ENCODE peak calls at places on chromosomes 1 and 21, in eight cellular contexts. V, Z, B, D, L, P, O and Y are unnamed samples.
A peak's percentile ranks its signal among the peaks of the same experiment; 100 is the strongest.

GRCh38 chr21:39065912-39066311 is 117.3 kb downstream of the PSMG1 start:
- DNase-seq in Z (no peak), L (no peak), O (no peak), V (no peak), B (no peak), P (no peak), D (no peak), Y (no peak)

GRCh38 chr1:30106125-30106524 is 617.3 kb downstream of the MATN1 start:
- DNase-seq in D (no peak), B (peak; percentile 25), P (peak; percentile 74), L (no peak), O (no peak), Z (no peak), V (no peak), Y (no peak)

GRCh38 chr1:22850681-22851080 is 122.0 kb downstream of the LACTBL1 start:
- DNase-seq in D (no peak), V (no peak), O (no peak), Z (no peak), L (no peak), B (no peak), P (peak; percentile 73), Y (no peak)

GRCh38 chr1:85818371-85818770 is 110.1 kb upstream of the ZNHIT6 start:
- DNase-seq in O (no peak), P (peak; percentile 30), B (no peak), L (peak; percentile 79), V (peak; percentile 23), D (no peak), Z (no peak), Y (no peak)

GRCh38 chr1:31476891-31477846 is 64.2 kb downstream of the SERINC2 start:
- DNase-seq in V (no peak), D (no peak), L (no peak), Z (no peak), O (no peak), B (no peak), P (peak; percentile 97), Y (no peak)

GRCh38 chr1:31155216-31155806 is 84.4 kb downstream of the NKAIN1 start:
- DNase-seq in O (peak; percentile 90), Z (peak; percentile 88), P (peak; percentile 70), B (peak; percentile 56), L (no peak), V (no peak), D (peak; percentile 54), Y (no peak)

GRCh38 chr1:152089014-152089674 is at the start of gene TCHHL1:
- DNase-seq in V (no peak), B (no peak), P (peak; percentile 29), O (no peak), D (no peak), L (no peak), Z (no peak), Y (no peak)

GRCh38 chr21:46393451-46393940 is 65.2 kb upstream of the DIP2A start:
- DNase-seq in D (no peak), V (no peak), Z (no peak), L (no peak), O (no peak), B (peak; percentile 54), P (peak; percentile 4), Y (no peak)

GRCh38 chr21:33025471-33026298 is at the start of gene OLIG2:
- DNase-seq in D (no peak), L (no peak), B (no peak), P (peak; percentile 28), O (no peak), V (no peak), Z (peak; percentile 59), Y (no peak)

GRCh38 chr1:110310300-110310699 is 28.9 kb upstream of the RBM15 start:
- DNase-seq in Z (no peak), D (no peak), L (no peak), B (no peak), O (no peak), V (no peak), P (no peak), Y (no peak)

GRCh38 chr1:234398849-234399381 is 25.7 kb downstream of the COA6 start:
- DNase-seq in D (no peak), O (no peak), V (no peak), Z (no peak), L (no peak), B (no peak), P (no peak), Y (no peak)

GRCh38 chr1:11466416-11466815 is 12.5 kb upstream of the DISP3 start:
- DNase-seq in V (no peak), L (no peak), O (no peak), Z (no peak), P (no peak), D (no peak), B (no peak), Y (no peak)

GRCh38 chr1:15848929-15849774 is 1.6 kb downstream of the SPEN start:
- DNase-seq in Z (peak; percentile 84), D (peak; percentile 48), P (peak; percentile 89), O (peak; percentile 92), V (peak; percentile 39), B (peak; percentile 83), L (no peak), Y (peak; percentile 22)

GRCh38 chr1:116516631-116517030 is 54.2 kb downstream of the CD58 start:
- DNase-seq in L (no peak), D (no peak), O (no peak), P (no peak), V (no peak), B (no peak), Z (no peak), Y (no peak)

GRCh38 chr1:198416276-198416675 is 124.2 kb downstream of the ATP6V1G3 start:
- DNase-seq in O (no peak), V (no peak), B (no peak), Z (no peak), P (no peak), L (no peak), D (no peak), Y (no peak)

GRCh38 chr1:43285269-43285986 is at the start of gene C1orf210:
- DNase-seq in B (no peak), P (peak; percentile 86), Z (no peak), O (peak; percentile 97), D (no peak), V (no peak), L (no peak), Y (no peak)

GRCh38 chr1:18385239-18385790 is 95.4 kb upstream of the KLHDC7A start:
- DNase-seq in Z (no peak), D (no peak), L (no peak), O (no peak), B (peak; percentile 46), P (no peak), V (no peak), Y (no peak)

GRCh38 chr1:40174788-40175187 is 13.6 kb downstream of the RLF start:
- DNase-seq in L (no peak), D (no peak), B (no peak), V (no peak), O (no peak), Z (no peak), P (no peak), Y (no peak)

GRCh38 chr21:45550552-45551210 is 8.4 kb upstream of the SLC19A1 start:
- DNase-seq in L (no peak), B (no peak), Z (peak; percentile 82), V (no peak), P (no peak), O (peak; percentile 67), D (no peak), Y (no peak)

GRCh38 chr1:228362141-228362883 is 44.3 kb downstream of the TRIM11 start:
- DNase-seq in O (peak; percentile 51), D (no peak), V (no peak), B (no peak), L (no peak), P (no peak), Z (no peak), Y (no peak)